ENCODE peak calls at places on chromosomes 6 and 20, in six cellular contexts. A, H, N, W, Y and G are unnamed samples.

GRCh38 chr6:139336488-139336887 is 38.0 kb downstream of the CITED2 start:
- DNase-seq in N (no peak), Y (no peak), W (peak), H (no peak), A (no peak), G (no peak)

GRCh38 chr6:135128268-135128914 is 52.7 kb upstream of the MYB start:
- DNase-seq in N (no peak), W (no peak), Y (no peak), A (no peak), H (no peak), G (no peak)

GRCh38 chr6:16873698-16874097 is 112.4 kb upstream of the ATXN1 start:
- DNase-seq in A (no peak), W (no peak), N (no peak), H (no peak), Y (no peak), G (no peak)

GRCh38 chr6:169701218-169701952 is 444 bp downstream of the WDR27 start:
- DNase-seq in Y (no peak), H (no peak), W (no peak), A (no peak), N (no peak), G (no peak)

GRCh38 chr6:25100288-25100687 is 164.5 kb upstream of the RIPOR2 start:
- DNase-seq in N (no peak), Y (no peak), W (no peak), A (no peak), H (no peak), G (no peak)

GRCh38 chr6:36227379-36228344 is 31.1 kb downstream of the BRPF3 start:
- DNase-seq in W (no peak), A (no peak), Y (no peak), H (no peak), N (no peak), G (no peak)

GRCh38 chr6:118709859-118710350 is 58.5 kb upstream of the CEP85L start:
- DNase-seq in W (no peak), A (no peak), N (no peak), Y (no peak), H (no peak), G (no peak)

GRCh38 chr6:26534681-26535465 is 3.3 kb upstream of the HMGN4 start:
- DNase-seq in A (no peak), W (no peak), H (no peak), Y (no peak), N (peak), G (no peak)

GRCh38 chr20:55200317-55200716 is 724.9 kb downstream of the DOK5 start:
- DNase-seq in N (no peak), W (no peak), A (no peak), Y (no peak), H (no peak), G (no peak)

GRCh38 chr6:102417368-102417767 is 1023.9 kb downstream of the GRIK2 start:
- DNase-seq in N (no peak), A (no peak), H (no peak), Y (no peak), W (no peak), G (no peak)

GRCh38 chr20:8242827-8243764 is 111.0 kb downstream of the PLCB1 start:
- DNase-seq in A (no peak), H (no peak), N (no peak), W (no peak), Y (no peak), G (no peak)

GRCh38 chr20:11108102-11108842 is 434.5 kb upstream of the JAG1 start:
- DNase-seq in Y (no peak), H (no peak), W (peak), A (no peak), N (no peak), G (no peak)

GRCh38 chr6:68211242-68211795 is 423.8 kb upstream of the ADGRB3 start:
- DNase-seq in A (no peak), H (no peak), N (no peak), W (no peak), Y (no peak), G (no peak)

GRCh38 chr20:53668981-53669380 is 75.3 kb upstream of the ZNF217 start:
- DNase-seq in Y (no peak), H (no peak), A (no peak), N (no peak), W (no peak), G (no peak)

GRCh38 chr6:143058987-143059386 is 1.7 kb upstream of the AIG1 start:
- DNase-seq in Y (no peak), N (peak), A (no peak), W (no peak), H (no peak), G (no peak)

DNA sequence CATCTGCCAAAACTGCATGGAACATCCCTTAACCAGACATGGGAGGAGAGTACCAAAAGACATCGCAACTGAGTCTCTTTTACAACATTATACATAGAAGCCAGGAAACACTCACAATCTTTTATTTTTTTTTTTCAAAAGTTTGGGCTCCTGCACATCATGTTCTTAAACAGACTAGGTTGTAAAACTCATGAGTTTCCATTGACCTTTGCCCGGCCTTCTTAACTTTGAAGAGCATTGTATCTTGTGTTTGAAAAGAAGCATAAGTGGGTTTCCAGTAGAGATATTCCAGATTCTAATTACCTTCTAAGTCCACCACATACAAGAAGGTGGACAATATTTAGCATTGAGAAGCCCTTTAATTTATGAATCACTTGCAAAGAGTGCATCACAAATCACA is 87.8 kb upstream of the HMGCLL1 start:
- DNase-seq in W (no peak), A (no peak), Y (no peak), N (no peak), H (no peak), G (no peak)
- TF ChIP-seq CTCF in W (no peak), A (no peak), Y (no peak), N (no peak), H (no peak), G (no peak)

DNA sequence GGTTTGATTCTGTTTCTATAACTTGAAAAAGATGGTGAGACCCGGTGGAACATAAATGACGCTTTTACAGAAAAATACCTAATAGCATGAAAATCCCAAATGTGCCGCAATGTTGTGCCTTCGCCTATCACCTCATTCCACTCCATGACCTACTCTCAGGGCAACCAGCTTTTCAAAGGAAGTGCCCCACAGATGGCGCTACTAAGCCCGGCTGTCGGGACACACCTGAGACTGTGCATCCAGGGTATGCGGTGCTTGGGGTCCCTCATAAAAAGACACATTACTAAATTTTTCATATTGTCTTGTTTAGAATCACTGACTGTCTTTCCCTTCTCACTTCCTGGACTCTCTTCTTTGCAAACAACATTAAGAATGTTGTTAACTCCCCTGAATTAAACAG is 145.5 kb upstream of the RPS6KA2 start:
- DNase-seq in H (no peak), A (no peak), W (no peak), N (no peak), Y (no peak), G (peak)
- TF ChIP-seq CTCF in H (no peak), A (no peak), W (no peak), N (peak), Y (no peak), G (peak)

DNA sequence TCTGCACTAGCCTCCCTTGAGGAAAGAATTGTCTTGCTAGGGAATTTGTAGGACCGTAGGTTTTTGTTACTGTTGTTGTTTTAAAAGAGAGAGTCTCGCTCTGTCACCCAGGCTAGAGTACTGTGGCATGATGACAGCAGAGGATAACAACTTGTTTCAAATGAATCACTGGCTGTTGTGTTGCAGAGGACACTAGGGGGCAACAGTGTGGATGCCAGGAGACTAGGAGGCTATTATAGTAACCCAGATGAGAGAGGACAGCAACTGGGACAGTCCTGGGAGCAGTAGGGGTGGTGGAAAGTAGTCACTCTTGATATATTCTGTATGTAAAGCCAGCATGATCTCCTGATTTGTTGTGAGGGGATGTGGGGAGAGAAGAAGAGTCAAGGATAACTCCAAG is 41.8 kb upstream of the LAMA4 start:
- DNase-seq in W (no peak), N (peak), A (no peak), Y (no peak), H (no peak), G (no peak)
- TF ChIP-seq CTCF in W (peak), N (peak), A (no peak), Y (no peak), H (no peak), G (peak)

DNA sequence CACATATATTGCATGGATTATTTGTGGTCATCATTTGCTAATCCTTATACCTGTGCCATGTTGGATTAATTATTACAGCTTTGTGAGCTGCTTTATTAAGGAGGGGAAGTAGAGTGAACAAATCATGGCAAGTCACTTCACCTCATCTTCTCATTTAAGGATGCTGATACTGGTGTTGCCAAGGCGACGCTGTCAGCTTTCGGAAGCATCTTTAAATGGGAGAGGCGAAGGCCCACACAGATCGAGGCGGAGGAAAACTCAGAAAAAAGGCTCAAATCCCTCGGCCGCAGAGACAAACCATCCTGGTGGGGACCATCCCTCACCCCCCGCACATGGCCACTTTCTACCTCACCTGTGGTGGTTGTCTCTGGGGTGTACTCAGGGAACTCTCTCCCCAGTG is 34.8 kb downstream of the FAM110A start:
- DNase-seq in H (no peak), Y (no peak), W (no peak), A (no peak), N (no peak), G (no peak)
- TF ChIP-seq CTCF in H (no peak), Y (no peak), W (no peak), A (no peak), N (no peak), G (no peak)

DNA sequence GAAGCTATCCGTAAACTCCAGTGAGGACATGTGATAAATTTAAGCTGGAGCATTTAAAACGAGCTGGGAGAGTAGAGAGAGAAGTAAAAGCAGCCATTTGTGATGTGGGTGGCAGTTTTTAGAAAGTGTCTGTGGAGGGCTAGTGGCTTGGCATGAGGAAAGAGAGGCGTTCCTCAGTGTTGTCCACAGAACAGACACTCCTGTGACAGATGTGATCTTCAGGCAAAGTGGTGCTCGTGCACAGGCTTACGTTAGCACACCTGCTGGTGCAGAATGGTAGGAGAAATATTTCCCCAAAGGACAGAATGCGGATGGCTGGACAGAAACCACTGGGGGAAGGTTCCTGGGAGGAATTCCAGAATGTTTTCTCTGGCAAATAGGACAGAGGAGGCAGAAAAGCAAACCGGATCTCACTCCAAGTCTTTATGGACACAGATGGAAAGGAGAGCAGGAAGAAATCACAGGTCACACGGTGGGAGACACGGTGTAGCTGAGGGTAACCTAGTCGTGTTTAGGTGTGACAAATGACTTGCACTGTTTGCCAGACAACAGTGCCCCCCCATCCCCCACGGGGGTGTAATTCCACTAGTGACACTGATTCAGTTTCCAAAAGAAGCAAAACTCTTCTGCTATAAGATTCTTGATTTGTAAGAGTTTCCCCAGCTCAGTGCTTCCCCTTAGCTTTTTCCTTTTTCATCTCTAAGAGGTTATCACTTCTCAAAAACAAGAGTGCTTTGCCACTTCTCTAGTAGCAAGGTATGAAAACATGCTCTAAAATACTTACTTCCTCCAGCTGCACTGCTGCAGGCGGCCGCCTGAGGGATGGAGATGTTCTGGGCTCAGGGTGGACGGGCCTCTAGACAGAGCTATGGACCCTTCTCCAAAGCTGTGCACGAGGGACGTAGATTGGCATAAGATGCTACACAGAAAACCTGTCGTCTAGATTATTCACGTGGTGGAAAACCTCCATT is 293.2 kb downstream of the QKI start:
- DNase-seq in Y (no peak), H (no peak), W (no peak), A (no peak), N (no peak), G (no peak)
- TF ChIP-seq CTCF in Y (no peak), H (no peak), W (no peak), A (no peak), N (no peak), G (no peak)

DNA sequence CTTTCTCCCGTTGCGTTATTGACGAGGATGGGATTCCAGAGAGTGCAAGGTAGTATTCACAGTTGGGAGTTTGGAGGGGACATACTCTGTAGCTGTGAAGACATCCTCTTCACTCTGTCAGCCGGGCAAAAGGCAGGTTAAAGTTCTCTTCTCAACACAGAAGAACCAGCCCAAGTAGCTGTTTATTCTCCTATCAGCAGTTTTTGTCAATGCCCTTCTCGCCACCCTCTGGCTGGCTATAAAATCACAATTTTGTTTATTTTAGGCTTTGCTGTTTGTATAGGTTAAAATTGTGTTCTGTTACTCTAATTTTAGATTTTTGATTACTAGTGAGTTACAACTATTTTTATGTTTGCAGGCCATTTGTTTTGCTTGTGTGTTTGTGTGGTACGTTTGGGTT is 37.9 kb upstream of the MAS1 start:
- DNase-seq in Y (no peak), H (no peak), W (no peak), N (no peak), A (no peak), G (no peak)
- TF ChIP-seq CTCF in Y (peak), H (no peak), W (peak), N (peak), A (peak), G (peak)